ENCODE peak calls at places on chromosome 15, in five cellular contexts. L is caudate nucleus; T is activated naive CD4-positive, alpha-beta T cell; B is activated gamma-delta T cell treated with anti-CD3 and anti-CD28 coated beads, Interleukin-2, amount 50 U/mL, for 16 hours; K is GM12891. R is an unnamed sample.
A peak's percentile ranks its signal among the peaks of the same experiment; 100 is the strongest.

GRCh38 chr15:95132774-95133173 is 901.4 kb downstream of the MCTP2 start:
- DNase-seq in L (no peak), T (no peak), B (no peak), K (no peak), R (peak; percentile 35)

GRCh38 chr15:45714501-45715488 is 80.0 kb downstream of the SQOR start:
- DNase-seq in L (no peak), T (no peak), B (no peak), K (no peak), R (peak; percentile 22)

GRCh38 chr15:31214864-31215489 is 111.7 kb upstream of the KLF13 start:
- DNase-seq in L (no peak), T (no peak), B (no peak), K (no peak), R (peak; percentile 30)

GRCh38 chr15:36365963-36366362 is 213.5 kb upstream of the CDIN1 start:
- DNase-seq in L (no peak), T (no peak), B (no peak), K (no peak), R (no peak)

GRCh38 chr15:100005715-100006114 is 272.5 kb upstream of the LYSMD4 start:
- DNase-seq in L (no peak), T (no peak), B (no peak), K (no peak), R (no peak)

GRCh38 chr15:66740802-66741201 is 38.8 kb downstream of the SMAD6 start:
- DNase-seq in L (no peak), T (no peak), B (no peak), K (no peak), R (no peak)

GRCh38 chr15:25331860-25332259 is 107.0 kb downstream of the UBE3A start:
- DNase-seq in L (no peak), T (no peak), B (no peak), K (no peak), R (no peak)

GRCh38 chr15:59741274-59741906 is 52.3 kb upstream of the BNIP2 start:
- DNase-seq in L (no peak), T (no peak), B (no peak), K (no peak), R (peak; percentile 11)

GRCh38 chr15:36877796-36878744 is 222.3 kb downstream of the MEIS2 start:
- DNase-seq in L (no peak), T (no peak), B (no peak), K (no peak), R (peak; percentile 21)

GRCh38 chr15:69712999-69713398 is 260.4 kb downstream of the RPLP1 start:
- DNase-seq in L (no peak), T (no peak), B (no peak), K (no peak), R (no peak)

GRCh38 chr15:41115088-41115651 is 910 bp downstream of the INO80 start:
- DNase-seq in L (no peak), T (no peak), B (no peak), K (no peak), R (peak; percentile 39)

GRCh38 chr15:100891316-100892012 is 11.8 kb downstream of the ALDH1A3 start:
- DNase-seq in L (no peak), T (no peak), B (no peak), K (no peak), R (no peak)

GRCh38 chr15:20340931-20341661 is 200.5 kb downstream of the GOLGA6L6 start:
- DNase-seq in L (no peak), T (no peak), B (peak; percentile 36), K (no peak), R (peak; percentile 26)